ENCODE peak calls at places on chromosomes 6 and 20, in five cellular contexts. One of them, this sample, is unnamed.

GRCh38 chr6:24358219-24358821 is 461 bp upstream of the DCDC2 start:
- DNase-seq in Panc1: no peak
- DNase-seq in sigmoid colon: no peak
- DNase-seq in pancreas: no peak
- DNase-seq in lower leg skin: no peak
- DNase-seq in this sample: no peak

GRCh38 chr6:14804444-14805210 is 441.2 kb upstream of the JARID2 start:
- DNase-seq in Panc1: no peak
- DNase-seq in sigmoid colon: peak
- DNase-seq in pancreas: peak
- DNase-seq in lower leg skin: peak
- DNase-seq in this sample: no peak

GRCh38 chr6:43368517-43369160 is 808 bp downstream of the ZNF318 start:
- DNase-seq in Panc1: no peak
- DNase-seq in sigmoid colon: peak
- DNase-seq in pancreas: peak
- DNase-seq in lower leg skin: peak
- DNase-seq in this sample: peak

GRCh38 chr6:18280084-18280483 is 15.8 kb upstream of the DEK start:
- DNase-seq in Panc1: no peak
- DNase-seq in sigmoid colon: no peak
- DNase-seq in pancreas: no peak
- DNase-seq in lower leg skin: no peak
- DNase-seq in this sample: no peak

GRCh38 chr20:25000268-25000801 is 7.8 kb upstream of the APMAP start:
- DNase-seq in Panc1: no peak
- DNase-seq in sigmoid colon: peak
- DNase-seq in pancreas: peak
- DNase-seq in lower leg skin: peak
- DNase-seq in this sample: no peak

GRCh38 chr6:170360476-170360875 is 53.9 kb downstream of the FAM120B start:
- DNase-seq in Panc1: no peak
- DNase-seq in sigmoid colon: no peak
- DNase-seq in pancreas: no peak
- DNase-seq in lower leg skin: no peak
- DNase-seq in this sample: no peak

GRCh38 chr6:142763205-142763604 is 181.8 kb downstream of the HIVEP2 start:
- DNase-seq in Panc1: no peak
- DNase-seq in sigmoid colon: no peak
- DNase-seq in pancreas: no peak
- DNase-seq in lower leg skin: no peak
- DNase-seq in this sample: no peak

GRCh38 chr6:130680118-130680517 is 147.1 kb upstream of the SMLR1 start:
- DNase-seq in Panc1: no peak
- DNase-seq in sigmoid colon: no peak
- DNase-seq in pancreas: no peak
- DNase-seq in lower leg skin: no peak
- DNase-seq in this sample: no peak

GRCh38 chr20:16760431-16761304 is 12.5 kb downstream of the OTOR start:
- DNase-seq in Panc1: no peak
- DNase-seq in sigmoid colon: no peak
- DNase-seq in pancreas: no peak
- DNase-seq in lower leg skin: no peak
- DNase-seq in this sample: no peak

GRCh38 chr6:4802312-4802935 is 26.2 kb downstream of the CDYL start:
- DNase-seq in Panc1: no peak
- DNase-seq in sigmoid colon: no peak
- DNase-seq in pancreas: no peak
- DNase-seq in lower leg skin: no peak
- DNase-seq in this sample: no peak

GRCh38 chr6:52661551-52661950 is 9.4 kb upstream of the TMEM14A start:
- DNase-seq in Panc1: no peak
- DNase-seq in sigmoid colon: no peak
- DNase-seq in pancreas: no peak
- DNase-seq in lower leg skin: no peak
- DNase-seq in this sample: no peak

GRCh38 chr6:97203343-97203742 is 79.7 kb downstream of the MMS22L start:
- DNase-seq in Panc1: no peak
- DNase-seq in sigmoid colon: no peak
- DNase-seq in pancreas: no peak
- DNase-seq in lower leg skin: no peak
- DNase-seq in this sample: no peak

GRCh38 chr20:48234951-48235350 is 449.7 kb upstream of the SULF2 start:
- DNase-seq in Panc1: no peak
- DNase-seq in sigmoid colon: peak
- DNase-seq in pancreas: no peak
- DNase-seq in lower leg skin: no peak
- DNase-seq in this sample: no peak

GRCh38 chr6:5747379-5747778 is 259.3 kb downstream of the NRN1 start:
- DNase-seq in Panc1: no peak
- DNase-seq in sigmoid colon: no peak
- DNase-seq in pancreas: no peak
- DNase-seq in lower leg skin: peak
- DNase-seq in this sample: no peak

GRCh38 chr6:93105017-93105416 is 314.3 kb downstream of the EPHA7 start:
- DNase-seq in Panc1: no peak
- DNase-seq in sigmoid colon: no peak
- DNase-seq in pancreas: no peak
- DNase-seq in lower leg skin: no peak
- DNase-seq in this sample: no peak

GRCh38 chr6:105291525-105291924 is 111.4 kb downstream of the PREP start:
- DNase-seq in Panc1: no peak
- DNase-seq in sigmoid colon: no peak
- DNase-seq in pancreas: no peak
- DNase-seq in lower leg skin: no peak
- DNase-seq in this sample: no peak

DNA sequence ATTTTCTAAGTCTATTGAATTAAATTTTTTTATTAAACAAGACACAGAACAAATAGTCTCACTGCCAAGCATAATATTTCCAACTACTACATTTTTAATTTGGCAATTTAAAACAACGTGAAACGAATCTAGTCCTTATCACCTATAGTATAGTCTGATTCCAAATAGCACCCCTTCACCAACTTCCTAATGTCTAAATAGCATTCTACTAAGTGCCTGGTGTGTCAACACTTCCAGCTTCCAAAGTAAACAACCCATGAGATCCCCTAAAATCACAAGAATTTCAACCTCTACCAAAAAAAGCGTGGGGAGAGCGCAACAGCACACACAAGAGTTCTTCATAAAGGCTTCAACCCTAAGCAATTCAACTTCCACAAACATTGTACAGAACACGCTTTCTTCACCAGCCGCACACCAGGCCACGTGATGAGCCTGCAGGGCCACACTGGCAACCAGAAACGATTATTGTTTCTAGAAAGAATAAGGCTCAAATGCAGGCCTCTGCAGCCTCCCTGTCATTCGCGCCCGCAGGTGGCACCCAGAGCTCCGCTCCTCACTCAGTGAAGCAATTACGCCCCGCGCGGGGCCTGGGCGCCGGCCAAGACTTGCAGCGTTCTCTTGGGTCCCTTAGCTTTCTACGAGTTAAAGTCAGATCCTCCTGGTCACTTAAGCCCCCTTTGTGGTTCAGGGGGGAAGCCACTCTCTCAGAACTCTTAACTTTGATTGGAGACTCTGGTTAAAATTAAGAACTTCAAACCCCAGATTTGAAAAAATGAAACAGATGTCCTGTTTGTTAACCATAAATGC is 18.4 kb downstream of the SIM1 start:
- DNase-seq in Panc1: no peak
- DNase-seq in sigmoid colon: no peak
- DNase-seq in pancreas: no peak
- DNase-seq in lower leg skin: no peak
- DNase-seq in this sample: no peak
- TF ChIP-seq CTCF in Panc1: no peak
- TF ChIP-seq CTCF in sigmoid colon: no peak
- TF ChIP-seq CTCF in pancreas: no peak
- TF ChIP-seq CTCF in lower leg skin: no peak
- TF ChIP-seq CTCF in this sample: no peak

GRCh38 chr6:45505470-45505869 is 127.7 kb upstream of the SUPT3H start:
- DNase-seq in Panc1: no peak
- DNase-seq in sigmoid colon: no peak
- DNase-seq in pancreas: no peak
- DNase-seq in lower leg skin: no peak
- DNase-seq in this sample: no peak

GRCh38 chr6:45502446-45502845 is 124.7 kb upstream of the SUPT3H start:
- DNase-seq in Panc1: no peak
- DNase-seq in sigmoid colon: no peak
- DNase-seq in pancreas: no peak
- DNase-seq in lower leg skin: no peak
- DNase-seq in this sample: no peak

GRCh38 chr6:45498620-45499019 is 120.9 kb upstream of the SUPT3H start:
- DNase-seq in Panc1: no peak
- DNase-seq in sigmoid colon: no peak
- DNase-seq in pancreas: no peak
- DNase-seq in lower leg skin: no peak
- DNase-seq in this sample: no peak

GRCh38 chr6:45504947-45505346 is 127.2 kb upstream of the SUPT3H start:
- DNase-seq in Panc1: no peak
- DNase-seq in sigmoid colon: no peak
- DNase-seq in pancreas: no peak
- DNase-seq in lower leg skin: no peak
- DNase-seq in this sample: no peak

DNA sequence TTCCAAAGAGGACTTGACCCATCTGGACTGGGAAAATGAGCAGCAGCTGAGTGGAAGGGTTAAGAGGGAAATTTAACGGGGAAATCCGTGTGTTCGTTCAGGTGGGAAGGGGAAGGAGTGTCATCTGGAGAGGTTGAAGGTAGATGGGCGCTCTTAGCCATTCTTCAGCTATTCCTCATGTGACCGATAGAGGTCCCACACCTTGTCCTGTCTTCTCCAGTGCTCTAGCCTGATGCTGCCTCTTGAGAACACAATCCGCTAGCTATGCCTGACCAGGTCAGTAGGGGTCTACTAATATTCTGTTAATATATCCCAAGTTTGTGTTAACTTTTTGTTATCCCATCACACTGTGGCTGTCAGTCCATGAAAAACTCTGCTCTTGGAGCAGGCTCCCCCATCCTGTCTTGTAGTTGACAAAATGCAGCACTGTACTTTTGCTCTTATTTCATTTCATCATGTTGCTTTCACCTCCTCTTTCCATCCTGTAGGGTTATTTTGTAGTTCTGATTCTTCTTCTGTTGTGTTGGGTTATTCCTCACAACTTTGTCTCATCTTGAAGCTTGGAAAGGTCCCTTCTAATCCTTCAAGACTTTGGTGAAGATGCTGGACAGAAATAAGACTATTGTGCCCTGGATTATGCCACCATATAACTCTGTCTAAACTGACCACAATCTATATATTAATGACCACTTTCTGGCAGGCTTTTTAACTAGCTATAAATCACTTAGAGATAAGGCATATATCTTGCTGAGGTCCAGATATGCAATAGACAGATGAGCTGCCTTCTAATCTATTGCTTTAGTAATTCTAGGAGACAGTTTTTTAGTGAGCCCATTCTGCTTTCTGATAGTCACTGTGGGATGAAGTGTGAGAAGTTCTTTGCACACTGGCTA is 123.4 kb upstream of the SUPT3H start:
- DNase-seq in Panc1: no peak
- DNase-seq in sigmoid colon: no peak
- DNase-seq in pancreas: no peak
- DNase-seq in lower leg skin: no peak
- DNase-seq in this sample: no peak
- TF ChIP-seq CTCF in Panc1: peak
- TF ChIP-seq CTCF in sigmoid colon: no peak
- TF ChIP-seq CTCF in pancreas: no peak
- TF ChIP-seq CTCF in lower leg skin: no peak
- TF ChIP-seq CTCF in this sample: peak

DNA sequence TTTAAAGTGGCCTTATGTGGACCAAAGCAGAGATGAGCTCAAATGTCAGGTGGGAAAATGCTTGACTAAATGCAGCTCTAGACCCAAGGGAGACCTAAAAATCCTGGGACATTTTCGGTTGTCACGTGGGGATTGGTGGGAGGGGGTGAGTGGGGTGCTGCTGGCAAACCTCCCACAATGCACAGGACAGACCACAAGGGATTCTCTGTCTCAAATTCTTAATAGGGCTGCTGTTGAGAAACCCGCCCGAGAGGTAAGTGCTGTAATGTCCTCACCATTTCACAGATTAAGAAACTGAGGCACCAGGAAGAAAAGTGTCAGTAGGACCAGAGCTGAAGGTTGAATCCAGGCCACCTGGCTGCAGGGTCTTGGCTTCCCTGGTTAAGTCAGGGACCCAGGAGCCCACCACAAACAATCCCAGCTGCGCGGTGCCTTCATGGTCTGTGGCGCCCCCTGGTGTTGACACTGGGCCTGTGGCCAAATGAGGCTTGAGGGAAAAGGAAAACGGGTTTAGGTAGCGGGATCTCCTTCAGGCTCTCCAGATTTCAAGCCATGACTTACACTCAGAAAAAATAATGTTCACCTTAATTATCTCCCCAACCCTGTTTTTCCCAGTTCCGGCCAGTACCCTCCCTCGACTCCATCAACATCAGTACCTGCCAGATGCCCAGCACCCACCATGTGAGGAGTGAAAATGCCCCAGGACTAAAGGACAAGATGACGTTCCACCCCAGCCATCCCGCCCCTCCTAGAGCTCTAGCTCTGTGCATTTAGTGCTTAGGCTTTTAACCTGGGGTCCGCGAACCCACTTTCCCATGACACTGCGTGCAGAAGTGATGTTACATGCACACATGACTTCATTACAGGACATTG is 7.2 kb downstream of the HLA-G start:
- DNase-seq in Panc1: no peak
- DNase-seq in sigmoid colon: no peak
- DNase-seq in pancreas: no peak
- DNase-seq in lower leg skin: peak
- DNase-seq in this sample: peak
- TF ChIP-seq CTCF in Panc1: peak
- TF ChIP-seq CTCF in sigmoid colon: peak
- TF ChIP-seq CTCF in pancreas: peak
- TF ChIP-seq CTCF in lower leg skin: peak
- TF ChIP-seq CTCF in this sample: peak

DNA sequence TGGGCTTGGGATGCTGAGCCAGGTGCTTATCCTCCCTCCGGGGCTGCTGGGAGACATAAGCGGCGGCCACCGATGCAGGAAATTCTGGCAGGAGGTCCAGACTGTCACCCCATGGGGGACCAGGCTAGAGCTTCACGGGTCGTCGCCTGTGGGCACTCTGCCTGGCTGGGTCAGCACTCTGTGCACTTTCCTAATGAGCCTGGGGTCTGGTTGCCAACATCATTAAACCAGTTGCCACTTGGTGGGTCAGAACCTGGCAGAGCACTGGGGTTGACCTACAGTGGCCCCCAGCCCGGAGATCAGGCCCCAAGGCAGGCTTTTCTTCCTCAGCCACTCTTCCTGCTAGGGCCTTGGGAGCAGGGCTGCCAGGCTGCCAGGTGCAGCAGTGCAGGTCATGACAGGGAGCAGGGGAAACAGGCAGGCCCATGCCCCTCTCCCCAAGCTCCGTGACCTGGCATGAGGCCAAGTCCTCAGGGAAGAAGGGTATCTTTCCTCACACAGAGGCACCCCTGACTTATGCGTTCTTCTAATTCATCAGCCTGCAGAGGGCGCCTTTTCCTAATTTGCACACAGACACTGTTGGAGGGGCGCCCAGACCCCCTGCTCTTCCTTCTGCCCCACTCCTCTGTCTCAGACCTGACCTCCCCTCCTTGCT is 154.5 kb upstream of the MLN start:
- DNase-seq in Panc1: no peak
- DNase-seq in sigmoid colon: no peak
- DNase-seq in pancreas: no peak
- DNase-seq in lower leg skin: no peak
- DNase-seq in this sample: no peak
- TF ChIP-seq CTCF in Panc1: peak
- TF ChIP-seq CTCF in sigmoid colon: no peak
- TF ChIP-seq CTCF in pancreas: no peak
- TF ChIP-seq CTCF in lower leg skin: no peak
- TF ChIP-seq CTCF in this sample: peak